ENCODE peak calls at places on chromosomes 4 and X, in four cellular contexts. K is GM13977, V is GM10248, D is MM.1S. I is an unnamed sample.

GRCh38 chrX:154378799-154379568 is at the start of gene EMD:
- DNase-seq in K (peak), V (peak), D (peak), I (peak)

GRCh38 chr4:17356926-17357325 is 155.0 kb downstream of the QDPR start:
- DNase-seq in K (no peak), V (no peak), D (no peak), I (no peak)

GRCh38 chr4:164212134-164212533 is 541.8 kb upstream of the SMIM31 start:
- DNase-seq in K (no peak), V (no peak), D (no peak), I (no peak)

GRCh38 chrX:19373034-19373891 is 29.5 kb downstream of the PDHA1 start:
- DNase-seq in K (no peak), V (no peak), D (no peak), I (no peak)

GRCh38 chr4:11805837-11806236 is 377.1 kb upstream of the HS3ST1 start:
- DNase-seq in K (no peak), V (no peak), D (peak), I (no peak)

GRCh38 chr4:70183168-70183939 is 12.2 kb upstream of the ODAM start:
- DNase-seq in K (peak), V (peak), D (peak), I (peak)

GRCh38 chrX:23662853-23663252 is 4.4 kb upstream of the PRDX4 start:
- DNase-seq in K (peak), V (peak), D (no peak), I (peak)

GRCh38 chr4:114811564-114812360 is 213.2 kb downstream of the UGT8 start:
- DNase-seq in K (no peak), V (no peak), D (no peak), I (no peak)

GRCh38 chr4:145014365-145014764 is 83.6 kb downstream of the ANAPC10 start:
- DNase-seq in K (no peak), V (no peak), D (no peak), I (no peak)

GRCh38 chrX:13937370-13938052 is 92.2 kb downstream of the GEMIN8 start:
- DNase-seq in K (peak), V (no peak), D (no peak), I (peak)

GRCh38 chrX:68132749-68133148 is 300.5 kb downstream of the OPHN1 start:
- DNase-seq in K (no peak), V (no peak), D (no peak), I (no peak)

GRCh38 chr4:178026999-178027398 is 584.8 kb upstream of the AGA start:
- DNase-seq in K (no peak), V (no peak), D (no peak), I (no peak)

GRCh38 chrX:78796916-78797315 is 49.4 kb downstream of the LPAR4 start:
- DNase-seq in K (no peak), V (no peak), D (peak), I (no peak)

GRCh38 chrX:78387364-78387763 is 60.0 kb upstream of the CYSLTR1 start:
- DNase-seq in K (no peak), V (no peak), D (no peak), I (no peak)

GRCh38 chr4:162849922-162850321 is 316.8 kb downstream of the NAF1 start:
- DNase-seq in K (no peak), V (no peak), D (no peak), I (no peak)

GRCh38 chr4:184450045-184450444 is 24.3 kb downstream of the IRF2 start:
- DNase-seq in K (no peak), V (no peak), D (no peak), I (no peak)

GRCh38 chrX:71671043-71671829 is 3.9 kb downstream of the LOC101059915 start:
- DNase-seq in K (no peak), V (no peak), D (no peak), I (peak)

GRCh38 chr4:137700751-137701150 is 168.5 kb upstream of the PCDH18 start:
- DNase-seq in K (no peak), V (no peak), D (no peak), I (no peak)

GRCh38 chr4:113921089-113921842 is 58.2 kb downstream of the ARSJ start:
- DNase-seq in K (no peak), V (no peak), D (no peak), I (no peak)

GRCh38 chrX:48971325-48972213 is at the start of gene KCND1:
- DNase-seq in K (no peak), V (no peak), D (no peak), I (no peak)

GRCh38 chrX:107836958-107837357 is 11.3 kb downstream of the MID2 start:
- DNase-seq in K (no peak), V (no peak), D (no peak), I (no peak)

GRCh38 chr4:133149932-133150642 is 993 bp downstream of the PCDH10 start:
- DNase-seq in K (peak), V (peak), D (no peak), I (no peak)

GRCh38 chr4:77538144-77538543 is 67.5 kb upstream of the CXCL13 start:
- DNase-seq in K (no peak), V (no peak), D (peak), I (peak)

GRCh38 chrX:55099162-55099561 is 10.3 kb downstream of the PAGE2 start:
- DNase-seq in K (no peak), V (no peak), D (no peak), I (no peak)

GRCh38 chr4:22597471-22597870 is 81.6 kb upstream of the ADGRA3 start:
- DNase-seq in K (no peak), V (no peak), D (no peak), I (no peak)

GRCh38 chr4:151876411-151876988 is 115.7 kb upstream of the GATB start:
- DNase-seq in K (no peak), V (no peak), D (no peak), I (no peak)

GRCh38 chr4:81052119-81053068 is 21.9 kb downstream of the BMP3 start:
- DNase-seq in K (no peak), V (peak), D (peak), I (peak)

GRCh38 chr4:6557856-6558255 is 17.1 kb upstream of the MAN2B2 start:
- DNase-seq in K (no peak), V (no peak), D (no peak), I (no peak)

GRCh38 chr4:7546152-7546808 is 111.5 kb upstream of the PSAPL1 start:
- DNase-seq in K (no peak), V (no peak), D (no peak), I (no peak)

GRCh38 chr4:123804171-123804721 is 407.7 kb downstream of the SPRY1 start:
- DNase-seq in K (no peak), V (no peak), D (no peak), I (no peak)

GRCh38 chrX:97016106-97016505 is 132.4 kb downstream of the RPA4 start:
- DNase-seq in K (no peak), V (no peak), D (no peak), I (no peak)

GRCh38 chrX:20515841-20516461 is 249.2 kb upstream of the RPS6KA3 start:
- DNase-seq in K (peak), V (peak), D (peak), I (peak)

DNA sequence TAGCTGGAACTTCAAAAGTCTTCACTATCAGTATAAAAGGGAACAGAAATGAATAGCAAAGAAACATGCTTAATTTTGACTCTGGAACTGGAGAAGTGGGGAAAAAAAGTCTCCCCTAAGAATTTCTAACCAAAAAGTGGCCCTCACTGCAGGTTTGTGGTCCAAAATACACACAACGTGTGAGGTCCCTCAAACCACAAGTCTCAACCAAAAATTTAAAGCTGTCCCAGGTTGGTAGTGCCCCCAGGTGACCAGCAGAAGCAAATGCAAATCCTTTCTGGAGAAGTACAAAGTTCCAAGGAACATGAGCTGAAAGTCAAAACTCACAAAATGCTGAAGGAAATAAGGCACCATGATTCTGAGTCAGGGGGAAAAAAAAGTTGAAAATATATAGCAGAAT is 23.6 kb upstream of the VAMP7 start:
- DNase-seq in K (no peak), V (no peak), D (peak), I (no peak)
- TF ChIP-seq CTCF in K (peak), V (peak), D (peak), I (peak)

DNA sequence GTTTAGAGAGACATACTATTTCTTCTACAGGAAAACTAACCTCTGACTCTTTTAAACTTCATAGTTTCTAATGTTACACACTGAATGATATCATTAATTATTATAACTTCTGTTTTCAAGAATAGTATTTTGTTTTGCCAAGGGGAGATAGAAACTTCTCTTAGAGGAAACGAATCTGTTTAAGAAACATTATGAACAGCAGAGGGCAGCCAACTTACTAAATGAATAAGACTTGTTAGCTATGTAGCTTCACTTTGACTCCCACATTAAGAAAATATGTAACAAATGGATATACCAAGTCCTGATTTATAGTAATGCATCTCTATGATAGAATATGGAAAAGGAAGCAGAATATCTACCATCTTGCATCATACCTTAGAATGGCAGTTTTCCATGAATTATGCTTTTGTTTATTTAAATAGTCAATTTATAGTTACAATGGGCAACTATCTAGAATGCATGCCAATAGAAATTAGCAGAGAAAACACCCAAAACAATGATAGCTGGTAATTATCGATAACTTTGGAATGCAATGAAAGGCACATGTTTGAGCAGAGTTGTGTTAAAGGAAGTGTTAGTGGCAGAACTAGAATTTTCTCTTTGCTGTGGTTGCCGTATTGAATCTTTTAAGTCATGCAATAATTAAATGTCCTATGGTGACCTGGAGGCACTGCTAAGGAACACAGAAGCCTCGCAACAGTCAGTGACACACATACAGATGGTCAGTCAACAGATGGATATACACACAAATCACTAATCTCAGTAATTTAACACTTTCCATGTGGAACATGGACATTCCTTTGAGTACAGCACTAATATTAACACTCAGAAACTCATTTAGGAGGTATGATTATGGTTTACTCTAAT is 105.7 kb upstream of the PDLIM3 start:
- DNase-seq in K (peak), V (peak), D (peak), I (no peak)
- TF ChIP-seq CTCF in K (peak), V (peak), D (peak), I (no peak)

GRCh38 chr4:700587-701264 is 4.9 kb upstream of the PCGF3 start:
- DNase-seq in K (no peak), V (no peak), D (no peak), I (no peak)
- TF ChIP-seq CTCF in K (no peak), V (no peak), D (no peak), I (no peak)

DNA sequence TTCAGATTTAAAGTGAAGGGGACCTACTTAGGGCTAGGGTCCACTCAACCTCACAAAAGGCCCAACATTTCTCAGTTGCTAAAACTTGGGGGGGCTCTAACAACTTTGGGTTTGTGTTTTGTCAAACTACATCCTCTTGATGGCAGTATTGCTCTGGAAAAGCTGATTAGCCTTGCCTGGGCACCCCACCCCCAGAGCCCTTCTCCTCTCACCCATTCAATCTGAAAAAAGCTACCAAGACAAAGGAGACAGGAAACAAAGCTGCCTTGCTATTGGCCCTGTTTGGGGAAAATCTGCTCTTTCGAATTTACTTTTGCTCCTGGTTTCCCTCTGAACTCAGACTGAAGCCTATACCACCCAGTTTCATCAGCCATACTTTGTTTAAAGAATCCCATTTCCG is 195.2 kb upstream of the STK26 start:
- DNase-seq in K (peak), V (peak), D (peak), I (peak)
- TF ChIP-seq CTCF in K (peak), V (peak), D (peak), I (peak)

I was measured in activated CD8-positive, alpha-beta T cell treated with anti-CD3 and anti-CD28 coated beads for 36 hours.